ENCODE peak calls at places on chromosomes 2 and 18, in nine cellular contexts. One of them, this sample, is unnamed. For H3K9me3, the result is how much of the 10 kb centered on the place peaks cover.

GRCh38 chr2:229431331-229431954 is 160.4 kb upstream of the PID1 start:
- DNase-seq in IMR-90: peak
- DNase-seq in ascending aorta: no peak
- DNase-seq in fibroblast of lung: peak
- DNase-seq in endodermal cell: no peak
- DNase-seq in heart right ventricle: no peak
- DNase-seq in neural progenitor cell: peak
- DNase-seq in upper lobe of right lung: no peak
- DNase-seq in sigmoid colon: no peak
- DNase-seq in this sample: no peak

GRCh38 chr2:173522356-173522755 is 167.7 kb downstream of the CDCA7 start:
- DNase-seq in IMR-90: no peak
- DNase-seq in ascending aorta: no peak
- DNase-seq in fibroblast of lung: no peak
- DNase-seq in endodermal cell: no peak
- DNase-seq in heart right ventricle: no peak
- DNase-seq in neural progenitor cell: no peak
- DNase-seq in upper lobe of right lung: no peak
- DNase-seq in sigmoid colon: no peak
- DNase-seq in this sample: no peak

GRCh38 chr18:46560671-46561045 is 96.4 kb downstream of the LOXHD1 start:
- DNase-seq in IMR-90: no peak
- DNase-seq in ascending aorta: no peak
- DNase-seq in fibroblast of lung: no peak
- DNase-seq in endodermal cell: no peak
- DNase-seq in heart right ventricle: no peak
- DNase-seq in neural progenitor cell: no peak
- DNase-seq in upper lobe of right lung: no peak
- DNase-seq in sigmoid colon: no peak
- DNase-seq in this sample: no peak

GRCh38 chr2:6650311-6650710 is 215.4 kb downstream of the CMPK2 start:
- DNase-seq in IMR-90: no peak
- DNase-seq in ascending aorta: no peak
- DNase-seq in fibroblast of lung: no peak
- DNase-seq in endodermal cell: no peak
- DNase-seq in heart right ventricle: no peak
- DNase-seq in neural progenitor cell: no peak
- DNase-seq in upper lobe of right lung: no peak
- DNase-seq in sigmoid colon: no peak
- DNase-seq in this sample: no peak

GRCh38 chr18:42752921-42753320 is 362.6 kb downstream of the RIT2 start:
- DNase-seq in IMR-90: no peak
- DNase-seq in ascending aorta: no peak
- DNase-seq in fibroblast of lung: no peak
- DNase-seq in endodermal cell: no peak
- DNase-seq in heart right ventricle: no peak
- DNase-seq in neural progenitor cell: peak
- DNase-seq in upper lobe of right lung: no peak
- DNase-seq in sigmoid colon: no peak
- DNase-seq in this sample: no peak

GRCh38 chr2:45177870-45178269 is 168.6 kb upstream of the SIX2 start:
- DNase-seq in IMR-90: peak
- DNase-seq in ascending aorta: no peak
- DNase-seq in fibroblast of lung: peak
- DNase-seq in endodermal cell: no peak
- DNase-seq in heart right ventricle: no peak
- DNase-seq in neural progenitor cell: no peak
- DNase-seq in upper lobe of right lung: no peak
- DNase-seq in sigmoid colon: no peak
- DNase-seq in this sample: no peak

GRCh38 chr2:6417050-6417449 is 448.7 kb downstream of the CMPK2 start:
- DNase-seq in IMR-90: no peak
- DNase-seq in ascending aorta: no peak
- DNase-seq in fibroblast of lung: no peak
- DNase-seq in endodermal cell: no peak
- DNase-seq in heart right ventricle: no peak
- DNase-seq in neural progenitor cell: no peak
- DNase-seq in upper lobe of right lung: no peak
- DNase-seq in sigmoid colon: no peak
- DNase-seq in this sample: no peak

GRCh38 chr2:43459455-43459854 is 136.4 kb downstream of the THADA start:
- DNase-seq in IMR-90: peak
- DNase-seq in ascending aorta: no peak
- DNase-seq in fibroblast of lung: peak
- DNase-seq in endodermal cell: no peak
- DNase-seq in heart right ventricle: no peak
- DNase-seq in neural progenitor cell: no peak
- DNase-seq in upper lobe of right lung: no peak
- DNase-seq in sigmoid colon: no peak
- DNase-seq in this sample: no peak

GRCh38 chr2:236824836-236825235 is 255.2 kb downstream of the ACKR3 start:
- DNase-seq in IMR-90: no peak
- DNase-seq in ascending aorta: no peak
- DNase-seq in fibroblast of lung: no peak
- DNase-seq in endodermal cell: no peak
- DNase-seq in heart right ventricle: no peak
- DNase-seq in neural progenitor cell: no peak
- DNase-seq in upper lobe of right lung: no peak
- DNase-seq in sigmoid colon: no peak
- DNase-seq in this sample: no peak

GRCh38 chr2:70069049-70069448 is 18.2 kb upstream of the PCBP1 start:
- DNase-seq in IMR-90: peak
- DNase-seq in ascending aorta: no peak
- DNase-seq in fibroblast of lung: peak
- DNase-seq in endodermal cell: no peak
- DNase-seq in heart right ventricle: no peak
- DNase-seq in neural progenitor cell: no peak
- DNase-seq in upper lobe of right lung: no peak
- DNase-seq in sigmoid colon: peak
- DNase-seq in this sample: no peak

GRCh38 chr2:60530228-60530627 is 23.2 kb downstream of the BCL11A start:
- DNase-seq in IMR-90: no peak
- DNase-seq in ascending aorta: no peak
- DNase-seq in fibroblast of lung: no peak
- DNase-seq in endodermal cell: no peak
- DNase-seq in heart right ventricle: no peak
- DNase-seq in neural progenitor cell: no peak
- DNase-seq in upper lobe of right lung: no peak
- DNase-seq in sigmoid colon: peak
- DNase-seq in this sample: no peak

GRCh38 chr2:123717616-123718279 is 307.3 kb upstream of the CNTNAP5 start:
- DNase-seq in IMR-90: no peak
- DNase-seq in ascending aorta: no peak
- DNase-seq in fibroblast of lung: no peak
- DNase-seq in endodermal cell: no peak
- DNase-seq in heart right ventricle: no peak
- DNase-seq in neural progenitor cell: no peak
- DNase-seq in upper lobe of right lung: no peak
- DNase-seq in sigmoid colon: no peak
- DNase-seq in this sample: no peak

GRCh38 chr18:75290737-75291358 is 80.3 kb downstream of the TSHZ1 start:
- DNase-seq in IMR-90: no peak
- DNase-seq in ascending aorta: peak
- DNase-seq in fibroblast of lung: no peak
- DNase-seq in endodermal cell: no peak
- DNase-seq in heart right ventricle: no peak
- DNase-seq in neural progenitor cell: no peak
- DNase-seq in upper lobe of right lung: no peak
- DNase-seq in sigmoid colon: no peak
- DNase-seq in this sample: no peak

GRCh38 chr2:167355796-167356195 is 467.5 kb downstream of the XIRP2 start:
- DNase-seq in IMR-90: peak
- DNase-seq in ascending aorta: no peak
- DNase-seq in fibroblast of lung: peak
- DNase-seq in endodermal cell: no peak
- DNase-seq in heart right ventricle: no peak
- DNase-seq in neural progenitor cell: no peak
- DNase-seq in upper lobe of right lung: no peak
- DNase-seq in sigmoid colon: no peak
- DNase-seq in this sample: no peak

GRCh38 chr2:47088371-47089082 is 66.6 kb downstream of the STPG4 start:
- DNase-seq in IMR-90: peak
- DNase-seq in ascending aorta: no peak
- DNase-seq in fibroblast of lung: peak
- DNase-seq in endodermal cell: peak
- DNase-seq in heart right ventricle: peak
- DNase-seq in neural progenitor cell: no peak
- DNase-seq in upper lobe of right lung: no peak
- DNase-seq in sigmoid colon: no peak
- DNase-seq in this sample: no peak
- TF ChIP-seq CTCF in IMR-90: peak
- TF ChIP-seq CTCF in ascending aorta: no peak
- TF ChIP-seq CTCF in fibroblast of lung: peak
- TF ChIP-seq CTCF in endodermal cell: peak
- TF ChIP-seq CTCF in heart right ventricle: peak
- TF ChIP-seq CTCF in neural progenitor cell: peak
- TF ChIP-seq CTCF in upper lobe of right lung: peak
- TF ChIP-seq CTCF in sigmoid colon: no peak
- TF ChIP-seq CTCF in this sample: no peak

DNA sequence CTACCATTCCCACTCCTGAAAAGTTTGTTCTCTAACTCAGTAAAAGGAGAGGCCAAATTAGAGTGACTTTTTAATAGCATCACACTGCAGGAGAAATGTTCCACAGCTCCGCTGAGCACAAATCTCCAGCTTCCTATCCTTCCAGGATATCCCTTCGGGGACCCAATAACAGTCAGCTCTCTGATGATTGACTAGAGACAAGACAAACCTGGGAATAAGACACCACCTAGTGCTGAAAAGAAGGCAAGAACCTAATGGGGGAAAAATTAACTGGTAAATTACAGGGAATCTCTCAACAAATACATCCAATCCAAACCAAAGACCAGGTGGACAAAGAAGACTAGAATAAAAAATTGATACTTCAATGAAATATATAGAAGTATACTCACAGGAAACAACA is 977.1 kb upstream of the SOX11 start:
- DNase-seq in IMR-90: no peak
- DNase-seq in ascending aorta: no peak
- DNase-seq in fibroblast of lung: no peak
- DNase-seq in endodermal cell: no peak
- DNase-seq in heart right ventricle: no peak
- DNase-seq in neural progenitor cell: peak
- DNase-seq in upper lobe of right lung: no peak
- DNase-seq in sigmoid colon: no peak
- DNase-seq in this sample: no peak
- H3K9me3 ChIP-seq in IMR-90: under half
- H3K9me3 ChIP-seq in ascending aorta: under half
- H3K9me3 ChIP-seq in fibroblast of lung: under half
- H3K9me3 ChIP-seq in endodermal cell: under half
- H3K9me3 ChIP-seq in heart right ventricle: under half
- H3K9me3 ChIP-seq in neural progenitor cell: under half
- H3K9me3 ChIP-seq in upper lobe of right lung: under half
- H3K9me3 ChIP-seq in sigmoid colon: under half
- H3K9me3 ChIP-seq in this sample: under half

GRCh38 chr2:12554235-12555011 is 162.3 kb upstream of the TRIB2 start:
- DNase-seq in IMR-90: no peak
- DNase-seq in ascending aorta: no peak
- DNase-seq in fibroblast of lung: no peak
- DNase-seq in endodermal cell: no peak
- DNase-seq in heart right ventricle: no peak
- DNase-seq in neural progenitor cell: peak
- DNase-seq in upper lobe of right lung: no peak
- DNase-seq in sigmoid colon: no peak
- DNase-seq in this sample: no peak

GRCh38 chr2:12556762-12557161 is 160.0 kb upstream of the TRIB2 start:
- DNase-seq in IMR-90: peak
- DNase-seq in ascending aorta: no peak
- DNase-seq in fibroblast of lung: peak
- DNase-seq in endodermal cell: no peak
- DNase-seq in heart right ventricle: no peak
- DNase-seq in neural progenitor cell: no peak
- DNase-seq in upper lobe of right lung: no peak
- DNase-seq in sigmoid colon: no peak
- DNase-seq in this sample: no peak

GRCh38 chr2:12552092-12552491 is 164.6 kb upstream of the TRIB2 start:
- DNase-seq in IMR-90: no peak
- DNase-seq in ascending aorta: no peak
- DNase-seq in fibroblast of lung: no peak
- DNase-seq in endodermal cell: no peak
- DNase-seq in heart right ventricle: no peak
- DNase-seq in neural progenitor cell: no peak
- DNase-seq in upper lobe of right lung: no peak
- DNase-seq in sigmoid colon: no peak
- DNase-seq in this sample: no peak

GRCh38 chr2:12557688-12558087 is 159.0 kb upstream of the TRIB2 start:
- DNase-seq in IMR-90: no peak
- DNase-seq in ascending aorta: no peak
- DNase-seq in fibroblast of lung: no peak
- DNase-seq in endodermal cell: no peak
- DNase-seq in heart right ventricle: no peak
- DNase-seq in neural progenitor cell: no peak
- DNase-seq in upper lobe of right lung: no peak
- DNase-seq in sigmoid colon: no peak
- DNase-seq in this sample: no peak

DNA sequence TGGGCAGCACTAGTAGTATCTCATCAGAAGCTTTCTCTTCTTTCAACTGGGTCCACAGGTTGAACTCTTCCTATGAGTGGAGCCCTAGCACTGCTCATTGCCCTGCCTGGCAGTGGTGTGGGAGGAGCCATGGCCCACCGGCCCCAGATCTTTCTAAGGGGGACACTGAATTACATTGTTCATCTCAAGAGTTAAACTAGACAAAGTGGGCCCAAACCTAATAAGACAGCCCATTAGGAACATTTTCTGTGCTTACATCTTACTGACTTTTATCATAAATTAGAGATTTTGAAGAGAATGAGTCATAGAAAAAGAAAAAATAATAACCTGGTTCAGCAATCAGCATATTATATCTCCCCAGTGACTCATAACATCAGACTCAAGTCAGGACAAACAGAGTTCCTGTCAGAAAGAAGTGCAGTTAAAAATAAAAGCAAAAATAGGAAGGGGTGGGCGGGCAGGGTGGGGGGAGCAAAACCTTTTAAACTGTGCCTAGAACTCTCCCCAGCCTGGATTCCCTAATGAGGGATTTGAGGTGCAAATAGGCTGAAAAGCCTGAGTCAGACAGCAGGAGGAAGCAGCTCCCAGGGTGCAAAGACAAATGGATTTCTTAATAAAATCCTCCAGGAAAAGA is 161.6 kb upstream of the TRIB2 start:
- DNase-seq in IMR-90: peak
- DNase-seq in ascending aorta: no peak
- DNase-seq in fibroblast of lung: peak
- DNase-seq in endodermal cell: peak
- DNase-seq in heart right ventricle: no peak
- DNase-seq in neural progenitor cell: peak
- DNase-seq in upper lobe of right lung: no peak
- DNase-seq in sigmoid colon: no peak
- DNase-seq in this sample: no peak
- TF ChIP-seq CTCF in IMR-90: no peak
- TF ChIP-seq CTCF in ascending aorta: no peak
- TF ChIP-seq CTCF in fibroblast of lung: peak
- TF ChIP-seq CTCF in endodermal cell: peak
- TF ChIP-seq CTCF in heart right ventricle: peak
- TF ChIP-seq CTCF in neural progenitor cell: peak
- TF ChIP-seq CTCF in upper lobe of right lung: no peak
- TF ChIP-seq CTCF in sigmoid colon: no peak
- TF ChIP-seq CTCF in this sample: peak

DNA sequence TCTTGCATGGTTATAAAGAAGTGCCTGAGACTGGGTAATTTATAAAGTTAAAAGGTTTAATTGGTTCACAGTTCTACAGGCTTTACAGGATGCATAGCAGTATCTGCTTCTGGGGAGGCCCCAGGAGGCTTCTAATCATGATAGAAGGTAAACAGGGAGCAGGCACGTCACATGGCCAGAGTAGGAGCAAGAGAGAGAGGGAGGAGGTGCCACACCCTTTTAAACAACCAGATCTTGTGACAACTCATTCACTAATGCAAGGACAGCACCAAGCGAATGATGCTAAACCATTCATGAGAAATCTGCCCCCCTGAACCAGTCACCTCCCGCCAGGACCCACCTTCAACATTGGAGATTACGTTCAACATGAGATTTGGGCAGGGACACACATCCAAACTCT is 141.1 kb downstream of the EN1 start:
- DNase-seq in IMR-90: no peak
- DNase-seq in ascending aorta: no peak
- DNase-seq in fibroblast of lung: no peak
- DNase-seq in endodermal cell: peak
- DNase-seq in heart right ventricle: no peak
- DNase-seq in neural progenitor cell: no peak
- DNase-seq in upper lobe of right lung: no peak
- DNase-seq in sigmoid colon: no peak
- DNase-seq in this sample: no peak
- H3K9me3 ChIP-seq in IMR-90: under half
- H3K9me3 ChIP-seq in ascending aorta: under half
- H3K9me3 ChIP-seq in fibroblast of lung: under half
- H3K9me3 ChIP-seq in endodermal cell: under half
- H3K9me3 ChIP-seq in heart right ventricle: under half
- H3K9me3 ChIP-seq in neural progenitor cell: under half
- H3K9me3 ChIP-seq in upper lobe of right lung: under half
- H3K9me3 ChIP-seq in sigmoid colon: under half
- H3K9me3 ChIP-seq in this sample: under half